ENCODE peak calls at places on chromosomes 5 and 9, in six cellular contexts. N is fibroblast of lung, P is SK-N-SH, T is pancreas, D is OCI-LY7, G is cardiac muscle cell. U is an unnamed sample. For H3K4me1, the result is how much of the 10 kb centered on the place peaks cover.

GRCh38 chr9:127742435-127743088 is 7.5 kb upstream of the TOR2A start:
- DNase-seq in N (peak), P (peak), T (peak), D (no peak), G (peak), U (no peak)

GRCh38 chr9:115086461-115086860 is 31.5 kb downstream of the TNC start:
- DNase-seq in N (no peak), P (no peak), T (no peak), D (no peak), G (no peak), U (no peak)

GRCh38 chr5:1537166-1538154 is 13.7 kb upstream of the LPCAT1 start:
- DNase-seq in N (no peak), P (no peak), T (no peak), D (no peak), G (no peak), U (no peak)

GRCh38 chr9:34046784-34047379 is 1.8 kb downstream of the UBAP2 start:
- DNase-seq in N (no peak), P (peak), T (no peak), D (peak), G (peak), U (no peak)

GRCh38 chr9:71253021-71253420 is 131.6 kb upstream of the TRPM3 start:
- DNase-seq in N (no peak), P (no peak), T (no peak), D (no peak), G (no peak), U (no peak)

GRCh38 chr5:96090205-96090604 is 128.6 kb upstream of the ELL2 start:
- DNase-seq in N (no peak), P (no peak), T (no peak), D (no peak), G (no peak), U (no peak)

GRCh38 chr9:34413229-34413852 is 36.6 kb upstream of the MYORG start:
- DNase-seq in N (peak), P (no peak), T (no peak), D (peak), G (peak), U (no peak)

GRCh38 chr5:150411245-150411979 is 1.3 kb downstream of the CD74 start:
- DNase-seq in N (no peak), P (no peak), T (no peak), D (peak), G (no peak), U (no peak)

GRCh38 chr5:2169417-2169787 is 286.7 kb upstream of the IRX4 start:
- DNase-seq in N (no peak), P (no peak), T (no peak), D (no peak), G (no peak), U (no peak)

GRCh38 chr5:68086857-68087256 is 128.7 kb upstream of the PIK3R1 start:
- DNase-seq in N (peak), P (no peak), T (no peak), D (no peak), G (peak), U (no peak)

GRCh38 chr5:28927559-28928326 is 1889.4 kb upstream of the CDH9 start:
- DNase-seq in N (no peak), P (no peak), T (no peak), D (no peak), G (no peak), U (no peak)

GRCh38 chr5:59597690-59598546 is 295.6 kb downstream of the PDE4D start:
- DNase-seq in N (no peak), P (no peak), T (no peak), D (no peak), G (no peak), U (no peak)

GRCh38 chr9:33852216-33852826 is 35.4 kb downstream of the UBE2R2 start:
- DNase-seq in N (peak), P (peak), T (peak), D (peak), G (peak), U (no peak)

GRCh38 chr5:122523776-122524175 is 211.7 kb downstream of the SNCAIP start:
- DNase-seq in N (no peak), P (no peak), T (no peak), D (no peak), G (no peak), U (no peak)

GRCh38 chr9:5435912-5436311 is 1.8 kb downstream of the PLGRKT start:
- DNase-seq in N (no peak), P (no peak), T (no peak), D (no peak), G (no peak), U (no peak)

GRCh38 chr5:145787507-145787906 is 47.6 kb downstream of the PRELID2 start:
- DNase-seq in N (no peak), P (no peak), T (no peak), D (no peak), G (no peak), U (no peak)

GRCh38 chr5:136081192-136081591 is 51.5 kb upstream of the SMAD5 start:
- DNase-seq in N (no peak), P (no peak), T (no peak), D (no peak), G (no peak), U (no peak)

GRCh38 chr5:59767753-59768159 is 125.8 kb downstream of the PDE4D start:
- DNase-seq in N (no peak), P (no peak), T (no peak), D (no peak), G (peak), U (no peak)

GRCh38 chr9:107144475-107144874 is 138.6 kb upstream of the RAD23B start:
- DNase-seq in N (no peak), P (no peak), T (no peak), D (no peak), G (no peak), U (no peak)

GRCh38 chr9:5388026-5388806 is 48.5 kb upstream of the RLN1 start:
- DNase-seq in N (peak), P (no peak), T (no peak), D (no peak), G (peak), U (no peak)

GRCh38 chr9:91660295-91660589 is 236.6 kb upstream of the NFIL3 start:
- DNase-seq in N (no peak), P (no peak), T (no peak), D (no peak), G (no peak), U (no peak)

GRCh38 chr5:143334903-143335302 is 68.6 kb downstream of the NR3C1 start:
- DNase-seq in N (no peak), P (no peak), T (no peak), D (no peak), G (no peak), U (no peak)

GRCh38 chr5:55691265-55692105 is 20.6 kb downstream of the SLC38A9 start:
- DNase-seq in N (peak), P (peak), T (no peak), D (peak), G (peak), U (no peak)

GRCh38 chr9:122904466-122904822 is 715 bp downstream of the RC3H2 start:
- DNase-seq in N (peak), P (peak), T (peak), D (peak), G (peak), U (no peak)

GRCh38 chr9:83445703-83446102 is 92.5 kb downstream of the FRMD3 start:
- DNase-seq in N (no peak), P (no peak), T (no peak), D (no peak), G (no peak), U (no peak)

GRCh38 chr9:78676623-78677022 is 379.7 kb downstream of the PSAT1 start:
- DNase-seq in N (no peak), P (no peak), T (no peak), D (no peak), G (no peak), U (no peak)

GRCh38 chr5:132961887-132962286 is 1.5 kb downstream of the AFF4 start:
- DNase-seq in N (peak), P (no peak), T (no peak), D (peak), G (peak), U (no peak)

GRCh38 chr9:6845128-6845826 is 87.5 kb downstream of the KDM4C start:
- DNase-seq in N (no peak), P (no peak), T (no peak), D (no peak), G (no peak), U (no peak)

GRCh38 chr9:6843742-6844141 is 86.0 kb downstream of the KDM4C start:
- DNase-seq in N (no peak), P (no peak), T (no peak), D (no peak), G (no peak), U (no peak)

GRCh38 chr9:6842584-6842947 is 84.8 kb downstream of the KDM4C start:
- DNase-seq in N (peak), P (no peak), T (no peak), D (no peak), G (peak), U (no peak)

DNA sequence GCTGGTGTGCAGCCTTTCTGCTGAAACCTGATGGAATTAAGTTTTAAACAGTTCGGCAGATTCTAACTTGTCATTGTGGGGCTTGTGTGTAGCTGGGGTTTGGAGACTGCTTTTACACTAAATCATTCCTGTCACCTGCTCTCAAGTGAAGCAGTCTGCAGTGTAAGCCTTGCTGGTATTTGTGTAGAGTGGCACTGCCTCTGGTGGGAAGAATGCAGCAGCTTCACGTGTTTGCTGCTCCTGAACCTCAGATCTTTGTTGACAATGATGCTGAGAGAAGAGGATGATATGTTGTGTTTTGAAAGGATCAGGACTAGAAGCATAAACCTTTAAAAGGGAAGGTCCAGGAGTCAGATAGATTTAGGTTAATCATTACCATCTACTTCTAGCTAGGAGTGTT is 88.1 kb downstream of the KDM4C start:
- DNase-seq in N (no peak), P (peak), T (no peak), D (no peak), G (no peak), U (no peak)
- TF ChIP-seq CTCF in N (peak), P (peak), T (no peak), D (no peak), G (peak), U (no peak)

DNA sequence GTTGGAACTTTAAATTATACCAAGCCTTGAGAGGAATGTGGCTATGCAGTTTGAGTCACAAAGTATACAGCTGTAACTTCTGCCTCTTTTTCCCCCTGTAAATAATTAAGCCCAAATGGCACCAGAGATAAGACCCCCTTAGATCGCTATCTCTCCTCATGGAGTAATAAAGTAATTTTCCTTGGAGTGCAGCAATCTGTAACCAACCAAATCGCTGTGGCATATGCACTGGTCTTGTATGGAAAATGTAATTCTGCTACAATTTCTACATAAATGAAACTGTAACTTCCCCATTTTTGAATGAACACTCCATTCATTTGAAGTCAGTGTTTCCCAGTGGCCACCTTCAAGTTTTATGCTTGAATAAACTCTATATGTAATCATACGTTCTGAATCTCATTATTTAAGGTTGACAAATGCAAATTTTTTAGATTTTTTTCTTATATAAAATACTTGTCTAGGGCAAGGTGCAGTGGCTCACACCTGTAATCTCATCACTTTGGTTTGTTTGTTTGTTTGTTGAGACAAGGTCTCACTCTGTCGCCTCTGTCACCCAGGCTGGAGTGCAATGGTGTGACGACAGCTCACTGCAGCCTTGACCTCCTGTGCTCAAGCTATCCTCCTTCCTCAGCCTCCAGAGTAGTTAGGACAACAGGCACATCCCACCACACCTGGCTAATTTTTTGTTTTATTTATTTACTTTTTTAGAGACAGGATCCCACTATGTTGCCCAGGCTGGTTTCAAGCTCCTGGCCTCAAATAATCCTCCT is 12.3 kb downstream of the SUSD1 start:
- DNase-seq in N (no peak), P (no peak), T (no peak), D (peak), G (no peak), U (no peak)
- H3K27ac ChIP-seq in N (no peak), P (no peak), T (no peak), D (no peak), G (no peak), U (no peak)

DNA sequence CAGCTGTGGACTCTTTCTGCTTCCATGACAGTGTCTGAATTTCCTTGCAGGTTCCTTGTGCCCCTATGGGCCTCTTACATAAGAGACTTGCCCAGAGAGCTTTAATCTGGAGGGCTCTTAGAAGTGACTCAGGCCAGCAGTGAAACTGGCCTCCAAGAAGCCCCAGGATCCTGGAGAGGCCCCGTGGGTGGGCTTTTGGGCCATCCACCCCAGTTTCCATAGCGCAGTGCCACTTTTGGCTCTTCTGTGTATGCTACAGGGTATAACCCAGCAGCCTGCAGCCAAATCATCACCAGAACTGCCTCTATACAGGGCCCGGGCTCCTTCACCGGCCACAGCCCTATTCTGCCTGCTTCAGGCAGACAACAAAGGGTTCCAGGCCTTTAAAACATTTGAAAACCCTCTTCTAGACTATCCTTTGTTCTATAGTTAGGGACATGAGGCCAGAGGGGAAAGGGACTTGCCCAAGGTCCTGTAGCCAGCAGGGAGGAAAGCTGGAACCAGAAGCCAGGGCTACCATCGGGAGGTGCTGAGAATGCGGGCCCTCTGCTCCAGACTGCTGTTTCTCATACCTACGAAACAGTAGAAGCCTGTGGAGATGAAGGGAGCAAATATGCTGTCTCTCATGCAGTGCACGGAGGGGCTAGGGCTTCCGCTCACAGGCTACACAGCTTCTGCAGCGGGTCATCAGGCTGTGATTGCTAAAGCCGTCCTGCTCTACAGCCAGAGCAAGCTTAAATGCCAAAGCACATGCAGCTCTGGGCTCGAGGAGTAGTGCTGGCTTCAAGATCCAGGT is 18.0 kb downstream of the SH3PXD2B start:
- DNase-seq in N (no peak), P (no peak), T (no peak), D (no peak), G (no peak), U (no peak)
- H3K4me1 ChIP-seq in N (under half), P (under half), T (under half), D (under half), G (under half), U (half or more)

GRCh38 chr5:137727623-137728022 is 8.3 kb downstream of the KLHL3 start:
- DNase-seq in N (no peak), P (no peak), T (no peak), D (no peak), G (no peak), U (no peak)

GRCh38 chr5:137724251-137724650 is 11.6 kb downstream of the KLHL3 start:
- DNase-seq in N (no peak), P (no peak), T (no peak), D (no peak), G (no peak), U (no peak)

GRCh38 chr5:137731201-137731600 is 4.7 kb downstream of the KLHL3 start:
- DNase-seq in N (no peak), P (no peak), T (no peak), D (no peak), G (peak), U (no peak)

GRCh38 chr5:137730331-137730730 is 5.6 kb downstream of the KLHL3 start:
- DNase-seq in N (no peak), P (no peak), T (no peak), D (no peak), G (no peak), U (no peak)

GRCh38 chr5:137728048-137728447 is 7.8 kb downstream of the KLHL3 start:
- DNase-seq in N (no peak), P (no peak), T (no peak), D (no peak), G (no peak), U (no peak)
- TF ChIP-seq CTCF in N (no peak), P (no peak), T (no peak), D (no peak), G (peak), U (no peak)

DNA sequence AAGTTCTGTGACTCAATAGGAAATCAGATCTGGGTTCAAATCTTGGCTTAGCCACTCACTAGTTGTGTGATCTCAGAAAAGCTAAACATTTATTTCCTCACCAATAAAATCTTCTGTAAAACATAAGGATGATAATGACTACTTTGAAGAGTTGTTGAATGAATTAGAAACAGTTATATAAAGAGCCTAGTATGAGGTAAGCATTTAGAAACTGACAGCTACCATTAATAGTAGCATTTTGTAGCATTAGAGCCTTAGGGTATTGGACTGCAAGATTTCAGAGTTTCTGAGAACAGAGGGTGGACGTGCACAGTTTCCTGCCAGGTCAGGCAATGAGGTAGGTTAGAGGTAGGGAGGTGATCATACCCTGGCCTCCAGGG is 293.2 kb downstream of the CWC27 start:
- DNase-seq in N (no peak), P (no peak), T (no peak), D (peak), G (no peak), U (no peak)
- H3K27ac ChIP-seq in N (no peak), P (peak), T (no peak), D (peak), G (no peak), U (no peak)

DNA sequence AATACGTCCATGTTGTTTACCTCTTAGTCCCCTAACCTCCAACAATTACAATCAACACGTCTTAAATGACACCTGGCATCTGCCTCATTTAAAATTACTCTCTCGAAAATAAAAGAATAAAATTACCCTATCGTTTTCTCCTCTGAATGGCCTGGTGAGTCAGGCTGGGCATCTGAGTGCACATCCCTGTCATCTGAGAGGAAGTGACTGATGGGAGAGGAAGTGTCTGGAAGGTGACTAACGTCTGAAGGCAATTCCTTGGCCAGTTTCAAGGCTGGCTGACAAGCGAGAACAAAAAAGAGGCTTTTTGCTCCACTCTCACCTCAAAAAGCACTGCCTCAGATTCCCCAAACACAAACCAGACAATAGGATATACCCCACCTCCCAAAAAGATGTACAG is 57.7 kb downstream of the MAPKAP1 start:
- DNase-seq in N (peak), P (no peak), T (no peak), D (no peak), G (peak), U (no peak)
- H3K4me1 ChIP-seq in N (under half), P (under half), T (under half), D (under half), G (under half), U (under half)

DNA sequence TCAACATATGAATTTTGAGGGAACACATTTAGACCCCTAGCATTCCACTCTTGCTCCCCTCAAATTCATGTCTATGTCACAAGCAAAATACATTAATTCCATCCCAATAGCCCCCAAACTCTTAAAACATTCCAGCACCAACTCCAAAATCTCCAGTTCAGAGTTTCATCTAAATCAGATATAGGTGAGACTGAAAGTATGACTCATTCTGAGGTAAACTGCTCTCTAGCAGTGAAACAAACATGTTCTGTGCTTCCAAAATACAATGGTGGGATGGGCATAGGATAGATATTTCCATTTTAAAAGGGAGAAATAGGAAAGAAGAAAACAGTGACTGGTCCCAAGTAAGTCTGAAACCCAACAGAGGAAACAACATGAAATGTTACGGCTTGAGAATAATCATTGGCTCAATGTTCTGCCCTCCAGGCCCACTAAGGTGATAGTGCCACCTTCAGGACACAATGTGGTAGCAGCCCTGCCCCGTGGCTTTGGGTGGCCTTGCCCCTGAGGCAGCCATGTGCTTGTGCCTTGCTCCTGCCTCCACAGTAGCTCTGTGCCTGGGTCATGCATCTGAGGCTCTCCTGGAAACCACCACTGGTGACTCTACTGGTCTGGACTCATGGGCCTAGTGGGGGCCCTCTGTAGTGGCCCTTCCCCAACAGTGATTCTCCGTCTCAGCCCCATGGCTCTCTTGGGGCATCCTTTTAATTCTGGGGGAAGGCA is 36.4 kb upstream of the IPPK start:
- DNase-seq in N (no peak), P (no peak), T (no peak), D (peak), G (peak), U (no peak)
- TF ChIP-seq CTCF in N (no peak), P (peak), T (no peak), D (peak), G (peak), U (peak)

GRCh38 chr9:134192951-134193731 is 28.8 kb upstream of the RNU6ATAC start:
- DNase-seq in N (no peak), P (peak), T (no peak), D (no peak), G (no peak), U (no peak)
- H3K27ac ChIP-seq in N (no peak), P (no peak), T (no peak), D (no peak), G (no peak), U (no peak)

GRCh38 chr5:173774212-173774850 is 113.8 kb upstream of the CPEB4 start:
- DNase-seq in N (no peak), P (no peak), T (no peak), D (no peak), G (no peak), U (no peak)
- H3K4me1 ChIP-seq in N (under half), P (under half), T (under half), D (half or more), G (under half), U (under half)

U was measured in esophagus squamous epithelium.